ENCODE peak calls at places on chromosomes 1 and 21, in ten cellular contexts. V is breast epithelium, J is activated T-cell treated with anti-CD3 and anti-CD28 coated beads for 1 hour, K is foreskin fibroblast, S is HS-27A, C is amniotic epithelial cell, W is activated gamma-delta T cell, Z is GM20000, G is adrenal gland, H is mucosa of gallbladder. N is an unnamed sample.

GRCh38 chr1:231241751-231242150 is 739 bp downstream of the GNPAT start:
- DNase-seq in V (no peak), J (no peak), K (no peak), S (no peak), C (no peak), W (no peak), Z (peak; percentile 45), G (no peak), H (no peak), N (no peak)

GRCh38 chr1:30354410-30354809 is 369.0 kb downstream of the MATN1 start:
- DNase-seq in V (no peak), J (no peak), K (no peak), S (no peak), C (no peak), W (no peak), Z (no peak), G (no peak), H (no peak), N (no peak)

GRCh38 chr21:15023782-15024181 is 41.0 kb downstream of the NRIP1 start:
- DNase-seq in V (no peak), J (no peak), K (no peak), S (no peak), C (peak; percentile 86), W (no peak), Z (no peak), G (no peak), H (no peak), N (peak; percentile 33)

GRCh38 chr1:57309608-57310007 is 114.3 kb downstream of the DAB1 start:
- DNase-seq in V (no peak), J (no peak), K (no peak), S (no peak), C (no peak), W (no peak), Z (no peak), G (no peak), H (peak; percentile 26), N (no peak)

GRCh38 chr1:8988618-8988967 is 37.6 kb downstream of the SLC2A7 start:
- DNase-seq in V (no peak), J (no peak), K (no peak), S (no peak), C (no peak), W (no peak), Z (no peak), G (no peak), H (no peak), N (no peak)

GRCh38 chr1:47533176-47534039 is 95.6 kb downstream of the FOXD2 start:
- DNase-seq in V (no peak), J (no peak), K (peak; percentile 48), S (no peak), C (peak; percentile 76), W (no peak), Z (no peak), G (peak; percentile 72), H (peak; percentile 56), N (peak; percentile 55)

GRCh38 chr1:8412183-8412831 is 94.4 kb downstream of the SLC45A1 start:
- DNase-seq in V (no peak), J (no peak), K (peak; percentile 57), S (peak; percentile 79), C (peak; percentile 95), W (no peak), Z (no peak), G (no peak), H (no peak), N (peak; percentile 89)

GRCh38 chr21:45378258-45378966 is 26.6 kb upstream of the COL18A1 start:
- DNase-seq in V (peak; percentile 40), J (no peak), K (peak; percentile 66), S (no peak), C (no peak), W (no peak), Z (no peak), G (no peak), H (no peak), N (peak; percentile 68)

GRCh38 chr1:25737151-25737550 is 62.8 kb upstream of the SELENON start:
- DNase-seq in V (peak; percentile 22), J (no peak), K (no peak), S (no peak), C (no peak), W (no peak), Z (no peak), G (peak; percentile 71), H (peak; percentile 34), N (no peak)